ENCODE peak calls at places on chromosomes 11 and 22, in eight cellular contexts. W is EL; R is CD8-positive, alpha-beta T cell; Q is HCT116; T is ELR; A is amygdala; C is NCI-H510A; E is heart left ventricle. S is an unnamed sample.

GRCh38 chr11:123461164-123461563 is 31.1 kb downstream of the GRAMD1B start:
- DNase-seq in W (no peak), R (no peak), Q (no peak), T (no peak), A (no peak), C (no peak), E (peak), S (no peak)

GRCh38 chr11:45560153-45560934 is 105.1 kb downstream of the CHST1 start:
- DNase-seq in W (no peak), R (no peak), Q (no peak), T (no peak), A (no peak), C (peak), E (peak), S (no peak)

GRCh38 chr11:1786466-1786865 is 22.7 kb upstream of the CTSD start:
- DNase-seq in W (no peak), R (no peak), Q (no peak), T (no peak), A (no peak), C (no peak), E (no peak), S (no peak)

GRCh38 chr11:72381584-72382090 is 52.7 kb downstream of the CLPB start:
- DNase-seq in W (no peak), R (no peak), Q (no peak), T (no peak), A (no peak), C (no peak), E (no peak), S (no peak)

GRCh38 chr11:27720277-27720830 is 20.1 kb upstream of the BDNF start:
- DNase-seq in W (peak), R (no peak), Q (no peak), T (peak), A (no peak), C (no peak), E (peak), S (peak)

GRCh38 chr22:46754826-46755225 is 7.6 kb upstream of the TBC1D22A start:
- DNase-seq in W (no peak), R (no peak), Q (no peak), T (no peak), A (no peak), C (no peak), E (no peak), S (no peak)

GRCh38 chr11:26231252-26231661 is 100.7 kb upstream of the ANO3 start:
- DNase-seq in W (peak), R (no peak), Q (no peak), T (peak), A (no peak), C (no peak), E (no peak), S (no peak)

GRCh38 chr22:40635008-40635939 is 1.2 kb downstream of the MRTFA start:
- DNase-seq in W (peak), R (no peak), Q (no peak), T (no peak), A (no peak), C (no peak), E (peak), S (no peak)

GRCh38 chr22:37002633-37003032 is 16.6 kb downstream of the TST start:
- DNase-seq in W (no peak), R (no peak), Q (no peak), T (no peak), A (no peak), C (no peak), E (no peak), S (no peak)

GRCh38 chr11:61617515-61617914 is 36.6 kb upstream of the SYT7 start:
- DNase-seq in W (no peak), R (no peak), Q (no peak), T (peak), A (no peak), C (no peak), E (no peak), S (no peak)

GRCh38 chr11:20131744-20132666 is 28.3 kb downstream of the DBX1 start:
- DNase-seq in W (peak), R (peak), Q (no peak), T (peak), A (peak), C (no peak), E (peak), S (peak)

GRCh38 chr11:125892071-125892470 is 4.6 kb downstream of the HYLS1 start:
- DNase-seq in W (peak), R (no peak), Q (no peak), T (peak), A (no peak), C (no peak), E (no peak), S (no peak)

GRCh38 chr11:34344410-34345011 is 13.3 kb downstream of the ABTB2 start:
- DNase-seq in W (no peak), R (no peak), Q (peak), T (peak), A (no peak), C (no peak), E (no peak), S (no peak)

GRCh38 chr22:46731246-46732040 is 6.6 kb downstream of the CERK start:
- DNase-seq in W (peak), R (no peak), Q (no peak), T (no peak), A (no peak), C (no peak), E (peak), S (no peak)

GRCh38 chr11:77196961-77197360 is 68.9 kb downstream of the MYO7A start:
- DNase-seq in W (no peak), R (no peak), Q (no peak), T (no peak), A (no peak), C (no peak), E (no peak), S (no peak)

GRCh38 chr11:70191495-70192140 is 11.5 kb upstream of the FADD start:
- DNase-seq in W (peak), R (peak), Q (peak), T (peak), A (no peak), C (no peak), E (peak), S (peak)

GRCh38 chr11:534592-535518 is 521 bp downstream of the HRAS start:
- DNase-seq in W (no peak), R (no peak), Q (no peak), T (no peak), A (no peak), C (peak), E (peak), S (no peak)

GRCh38 chr11:112174789-112175595 is at the start of gene BCO2:
- DNase-seq in W (peak), R (no peak), Q (peak), T (peak), A (peak), C (peak), E (peak), S (peak)

GRCh38 chr22:17237031-17237668 is 17.9 kb upstream of the ADA2 start:
- DNase-seq in W (no peak), R (peak), Q (no peak), T (no peak), A (no peak), C (no peak), E (no peak), S (no peak)

GRCh38 chr11:33978376-33978775 is 73.2 kb upstream of the CAPRIN1 start:
- DNase-seq in W (no peak), R (no peak), Q (no peak), T (no peak), A (no peak), C (no peak), E (no peak), S (no peak)

GRCh38 chr22:20578192-20578591 is 70.8 kb downstream of the MED15 start:
- DNase-seq in W (no peak), R (no peak), Q (no peak), T (no peak), A (no peak), C (no peak), E (no peak), S (no peak)

GRCh38 chr22:22061085-22062077 is 78.8 kb upstream of the TOP3B start:
- DNase-seq in W (peak), R (no peak), Q (peak), T (peak), A (peak), C (no peak), E (peak), S (peak)

GRCh38 chr11:62607729-62608128 is 4.8 kb downstream of the EML3 start:
- DNase-seq in W (no peak), R (no peak), Q (no peak), T (no peak), A (no peak), C (no peak), E (no peak), S (no peak)

GRCh38 chr11:125941606-125942275 is 4.1 kb upstream of the VSIG10L2 start:
- DNase-seq in W (peak), R (peak), Q (peak), T (peak), A (no peak), C (peak), E (peak), S (peak)

GRCh38 chr22:48423481-48423901 is 1404.2 kb downstream of the BRD1 start:
- DNase-seq in W (peak), R (no peak), Q (no peak), T (no peak), A (no peak), C (no peak), E (no peak), S (no peak)

GRCh38 chr22:31313366-31314147 is 21.3 kb upstream of the PIK3IP1 start:
- DNase-seq in W (peak), R (peak), Q (peak), T (peak), A (peak), C (peak), E (peak), S (peak)

GRCh38 chr11:3710485-3711259 is 39.5 kb upstream of the CHRNA10 start:
- DNase-seq in W (peak), R (no peak), Q (no peak), T (no peak), A (no peak), C (no peak), E (no peak), S (no peak)

GRCh38 chr22:21816787-21817496 is 50.5 kb downstream of the MAPK1 start:
- DNase-seq in W (peak), R (no peak), Q (no peak), T (peak), A (no peak), C (no peak), E (no peak), S (peak)

GRCh38 chr11:8252388-8252787 is 11.3 kb downstream of the LMO1 start:
- DNase-seq in W (no peak), R (no peak), Q (no peak), T (peak), A (no peak), C (no peak), E (no peak), S (no peak)

GRCh38 chr22:36201630-36202312 is at the start of gene APOL4:
- DNase-seq in W (no peak), R (no peak), Q (no peak), T (no peak), A (no peak), C (no peak), E (peak), S (no peak)

GRCh38 chr11:2569321-2569721 is 124.5 kb downstream of the KCNQ1 start:
- DNase-seq in W (peak), R (no peak), Q (no peak), T (no peak), A (no peak), C (no peak), E (peak), S (no peak)

GRCh38 chr22:23179381-23180294 is 671 bp upstream of the BCR start:
- DNase-seq in W (no peak), R (no peak), Q (no peak), T (peak), A (no peak), C (no peak), E (peak), S (no peak)